ENCODE peak calls at places on chromosomes 2 and 18, in four cellular contexts. O, L, W and Y are unnamed samples.

GRCh38 chr2:235728401-235729181 is 234.7 kb downstream of the AGAP1 start:
- DNase-seq in O (no peak), L (no peak), W (no peak), Y (no peak)

GRCh38 chr2:232418466-232419244 is 12.0 kb downstream of the ALPG start:
- DNase-seq in O (peak; percentile 18), L (peak; percentile 57), W (no peak), Y (no peak)

GRCh38 chr18:75828379-75828778 is 400.9 kb upstream of the SMIM21 start:
- DNase-seq in O (no peak), L (no peak), W (no peak), Y (no peak)

GRCh38 chr18:1511619-1512311 is 607.1 kb downstream of the ADCYAP1 start:
- DNase-seq in O (no peak), L (no peak), W (no peak), Y (no peak)

GRCh38 chr2:120596191-120596781 is 139.4 kb upstream of the GLI2 start:
- DNase-seq in O (no peak), L (no peak), W (peak; percentile 41), Y (no peak)

GRCh38 chr2:225319872-225320271 is 79.6 kb upstream of the NYAP2 start:
- DNase-seq in O (no peak), L (no peak), W (no peak), Y (no peak)

GRCh38 chr18:78996741-78997490 is 17.3 kb downstream of the SALL3 start:
- DNase-seq in O (no peak), L (no peak), W (no peak), Y (no peak)

GRCh38 chr2:237720444-237720843 is 78.1 kb upstream of the RBM44 start:
- DNase-seq in O (no peak), L (no peak), W (no peak), Y (no peak)

GRCh38 chr18:26928669-26929313 is 63.3 kb upstream of the AQP4 start:
- DNase-seq in O (peak; percentile 37), L (no peak), W (no peak), Y (no peak)

GRCh38 chr2:8821276-8822217 is 15.9 kb downstream of the KIDINS220 start:
- DNase-seq in O (no peak), L (no peak), W (peak; percentile 91), Y (no peak)

GRCh38 chr2:59789523-59789922 is 763.9 kb downstream of the BCL11A start:
- DNase-seq in O (no peak), L (no peak), W (no peak), Y (no peak)

GRCh38 chr2:148643421-148643820 is 1.1 kb upstream of the EPC2 start:
- DNase-seq in O (no peak), L (no peak), W (no peak), Y (no peak)

GRCh38 chr2:98883780-98884211 is 52.2 kb downstream of the CRACDL start:
- DNase-seq in O (no peak), L (no peak), W (no peak), Y (no peak)

GRCh38 chr2:33135645-33136044 is 188.9 kb downstream of the LTBP1 start:
- DNase-seq in O (no peak), L (no peak), W (peak; percentile 36), Y (no peak)

GRCh38 chr2:109422758-109423500 is 190.8 kb downstream of the SEPTIN10 start:
- DNase-seq in O (no peak), L (no peak), W (no peak), Y (no peak)

GRCh38 chr2:42095923-42096408 is 48.1 kb downstream of the PKDCC start:
- DNase-seq in O (peak; percentile 83), L (peak; percentile 51), W (peak; percentile 73), Y (peak; percentile 84)

GRCh38 chr2:47036489-47036769 is 118.7 kb downstream of the STPG4 start:
- DNase-seq in O (no peak), L (no peak), W (no peak), Y (no peak)

GRCh38 chr18:37341473-37342086 is 224.0 kb downstream of the CELF4 start:
- DNase-seq in O (peak; percentile 10), L (no peak), W (no peak), Y (no peak)

GRCh38 chr2:43832457-43832856 is 6.2 kb downstream of the ABCG5 start:
- DNase-seq in O (no peak), L (no peak), W (peak; percentile 4), Y (no peak)

GRCh38 chr2:113700186-113700841 is 56.1 kb downstream of the SLC35F5 start:
- DNase-seq in O (peak; percentile 20), L (peak; percentile 28), W (no peak), Y (no peak)

GRCh38 chr2:1846046-1847015 is 102.0 kb upstream of the PXDN start:
- DNase-seq in O (no peak), L (no peak), W (no peak), Y (no peak)

GRCh38 chr2:238919307-238919706 is 71.4 kb downstream of the TWIST2 start:
- DNase-seq in O (no peak), L (peak; percentile 8), W (no peak), Y (no peak)

GRCh38 chr18:76495435-76496199 is 575 bp upstream of the ZNF516 start:
- DNase-seq in O (peak; percentile 54), L (peak; percentile 66), W (peak; percentile 39), Y (no peak)

GRCh38 chr2:216339456-216340279 is 32.6 kb downstream of the MARCHF4 start:
- DNase-seq in O (peak; percentile 57), L (peak; percentile 65), W (peak; percentile 79), Y (no peak)

GRCh38 chr18:25935356-25935755 is 155.1 kb downstream of the SS18 start:
- DNase-seq in O (no peak), L (no peak), W (no peak), Y (no peak)

GRCh38 chr2:17606851-17607250 is 66.4 kb downstream of the VSNL1 start:
- DNase-seq in O (no peak), L (no peak), W (no peak), Y (no peak)

GRCh38 chr2:110755494-110756078 is 23.2 kb downstream of the ACOXL start:
- DNase-seq in O (no peak), L (no peak), W (peak; percentile 6), Y (no peak)

GRCh38 chr2:173990970-173991819 is 26.0 kb upstream of the SP3 start:
- DNase-seq in O (no peak), L (no peak), W (peak; percentile 87), Y (no peak)

GRCh38 chr18:79764131-79764530 is 33.6 kb upstream of the KCNG2 start:
- DNase-seq in O (no peak), L (no peak), W (no peak), Y (no peak)

GRCh38 chr2:102187191-102188150 is 648 bp downstream of the IL1RL2 start:
- DNase-seq in O (no peak), L (peak; percentile 58), W (peak; percentile 35), Y (peak; percentile 42)

GRCh38 chr2:11738589-11739436 is 7.6 kb upstream of the LPIN1 start:
- DNase-seq in O (peak; percentile 81), L (peak; percentile 57), W (peak; percentile 89), Y (peak; percentile 74)

GRCh38 chr2:240551809-240552208 is 6.0 kb downstream of the ANKMY1 start:
- DNase-seq in O (no peak), L (no peak), W (no peak), Y (no peak)

GRCh38 chr2:205660521-205661124 is 21.7 kb upstream of the NRP2 start:
- DNase-seq in O (peak; percentile 48), L (no peak), W (peak; percentile 99), Y (no peak)

GRCh38 chr18:71107220-71107619 is 818.4 kb downstream of the SOCS6 start:
- DNase-seq in O (no peak), L (no peak), W (no peak), Y (no peak)

GRCh38 chr2:83068706-83069105 is 1390.4 kb downstream of the SUCLG1 start:
- DNase-seq in O (no peak), L (no peak), W (no peak), Y (no peak)

GRCh38 chr2:155840661-155841060 is 491.9 kb downstream of the NR4A2 start:
- DNase-seq in O (no peak), L (no peak), W (no peak), Y (no peak)

GRCh38 chr2:186919272-186919671 is 70.3 kb upstream of the ZSWIM2 start:
- DNase-seq in O (no peak), L (no peak), W (peak; percentile 71), Y (no peak)

GRCh38 chr2:238523158-238524110 is 96.7 kb downstream of the ASB1 start:
- DNase-seq in O (no peak), L (peak; percentile 71), W (peak; percentile 97), Y (no peak)

GRCh38 chr2:160493227-160494028 is at the start of gene RBMS1:
- DNase-seq in O (peak; percentile 85), L (peak; percentile 73), W (peak; percentile 63), Y (peak; percentile 47)

DNA sequence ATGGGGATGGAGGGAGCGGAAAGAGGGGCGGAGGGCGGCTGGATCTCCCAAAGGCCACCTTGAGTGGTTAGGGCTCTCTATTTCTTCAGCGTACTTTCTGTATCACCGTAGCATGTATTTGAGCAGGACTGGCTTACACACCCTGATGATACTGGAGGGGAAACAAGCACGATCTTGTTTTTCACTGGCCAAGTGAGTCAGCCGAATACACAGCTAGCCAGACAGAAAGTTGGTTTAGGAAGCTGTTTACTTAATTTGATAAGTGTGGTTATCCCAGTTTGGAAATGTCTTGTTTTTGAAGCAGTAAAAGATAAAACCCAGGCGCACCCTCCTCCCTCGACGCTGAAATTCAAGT is 547 bp downstream of the RIOK3 start:
- DNase-seq in O (no peak), L (no peak), W (peak; percentile 56), Y (no peak)
- TF ChIP-seq CTCF in O (no peak), L (no peak), W (no peak), Y (no peak)

DNA sequence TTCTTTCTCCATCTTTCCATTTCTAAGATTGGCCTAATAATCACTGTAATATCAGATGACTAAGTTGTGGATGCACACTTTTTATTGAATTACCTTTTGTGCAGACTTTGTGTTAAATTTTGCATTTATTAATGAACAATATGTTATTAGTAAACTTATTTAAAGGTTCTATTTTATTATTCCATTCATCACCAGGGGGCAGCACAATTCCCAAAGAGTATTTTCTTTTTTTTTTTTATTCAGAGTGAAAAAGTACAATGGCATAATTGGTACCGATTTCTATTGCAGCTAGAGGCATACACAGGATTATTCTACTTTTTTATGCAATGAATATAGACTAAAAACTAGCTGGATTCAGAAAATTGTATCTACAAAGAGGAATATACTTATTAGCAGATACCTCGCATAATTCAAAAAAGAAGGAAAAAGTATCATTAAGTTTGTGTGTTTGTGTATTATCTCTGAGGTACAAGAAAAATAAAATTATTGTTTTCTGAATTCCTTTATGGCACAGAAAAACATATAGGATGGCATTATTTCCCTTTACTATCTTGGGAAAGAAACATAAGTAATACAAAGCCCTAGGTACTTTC is 390.6 kb downstream of the ERBB4 start:
- DNase-seq in O (peak; percentile 19), L (no peak), W (peak; percentile 11), Y (no peak)
- TF ChIP-seq CTCF in O (peak; percentile 45), L (no peak), W (peak; percentile 51), Y (no peak)

GRCh38 chr2:138084206-138084605 is 119.9 kb downstream of the HNMT start:
- DNase-seq in O (no peak), L (no peak), W (no peak), Y (no peak)
- TF ChIP-seq CTCF in O (no peak), L (no peak), W (no peak), Y (no peak)

DNA sequence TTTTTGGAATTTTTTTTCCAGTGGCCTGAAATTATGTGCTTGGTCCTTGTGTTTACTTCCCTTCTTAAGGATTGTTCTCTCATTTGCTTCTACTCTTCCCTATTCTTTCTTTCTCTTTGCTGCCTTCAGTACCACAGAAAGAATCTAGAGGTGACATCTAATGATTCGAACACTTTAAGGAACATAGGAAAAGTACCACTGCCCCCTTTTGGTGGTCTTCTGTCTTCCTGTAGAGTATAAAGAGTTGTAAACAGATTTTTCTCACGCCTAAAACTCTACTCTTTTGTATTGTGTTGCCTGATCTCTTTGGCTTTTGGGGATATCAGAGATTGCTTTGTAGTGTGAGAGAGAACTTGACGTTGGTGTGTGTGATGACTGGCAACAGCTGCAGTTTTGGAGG is 7.0 kb upstream of the SCTR start:
- DNase-seq in O (no peak), L (no peak), W (no peak), Y (no peak)
- TF ChIP-seq CTCF in O (no peak), L (peak; percentile 32), W (no peak), Y (no peak)

GRCh38 chr2:212364106-212364505 is 174.5 kb downstream of the ERBB4 start:
- DNase-seq in O (no peak), L (no peak), W (peak; percentile 70), Y (no peak)
- TF ChIP-seq CTCF in O (no peak), L (no peak), W (no peak), Y (no peak)